ENCODE peak calls at places on chromosomes 3 and 15, in five cellular contexts. X, C, S, I and P are unnamed samples. For H3K4me1, the result is how much of the 10 kb centered on the place peaks cover.

GRCh38 chr3:64685331-64685799 is 2.4 kb downstream of the ADAMTS9 start:
- DNase-seq in X (no peak), C (peak), S (peak), I (peak), P (no peak)

GRCh38 chr3:101203411-101203810 is 117.0 kb downstream of the IMPG2 start:
- DNase-seq in X (no peak), C (peak), S (peak), I (no peak), P (no peak)

GRCh38 chr15:65421360-65422215 is 1.2 kb downstream of the IGDCC4 start:
- DNase-seq in X (peak), C (peak), S (peak), I (peak), P (no peak)

GRCh38 chr3:78887029-78887428 is 880.8 kb downstream of the ROBO1 start:
- DNase-seq in X (peak), C (peak), S (peak), I (no peak), P (no peak)

GRCh38 chr3:67329358-67329757 is 325.1 kb downstream of the SUCLG2 start:
- DNase-seq in X (peak), C (no peak), S (no peak), I (no peak), P (no peak)

GRCh38 chr3:156705761-156706631 is 31.6 kb downstream of the TIPARP start:
- DNase-seq in X (no peak), C (no peak), S (no peak), I (no peak), P (no peak)

GRCh38 chr15:74630284-74631086 is 14.8 kb downstream of the CLK3 start:
- DNase-seq in X (no peak), C (no peak), S (no peak), I (no peak), P (peak)

GRCh38 chr15:48811325-48811938 is 563 bp upstream of the CEP152 start:
- DNase-seq in X (no peak), C (no peak), S (peak), I (no peak), P (peak)

GRCh38 chr3:194521514-194522260 is 34.9 kb upstream of the ATP13A3 start:
- DNase-seq in X (peak), C (peak), S (peak), I (peak), P (no peak)

GRCh38 chr3:22977042-22977441 is 226.1 kb upstream of the UBE2E2 start:
- DNase-seq in X (no peak), C (no peak), S (no peak), I (no peak), P (no peak)

GRCh38 chr15:69526086-69526485 is 73.5 kb downstream of the RPLP1 start:
- DNase-seq in X (no peak), C (peak), S (no peak), I (peak), P (no peak)

GRCh38 chr3:14125193-14126016 is 553 bp downstream of the TMEM43 start:
- DNase-seq in X (peak), C (peak), S (peak), I (peak), P (peak)

GRCh38 chr3:57959407-57960173 is 48.6 kb upstream of the FLNB start:
- DNase-seq in X (peak), C (peak), S (peak), I (no peak), P (no peak)

GRCh38 chr15:43514241-43515057 is 3.0 kb upstream of the MAP1A start:
- DNase-seq in X (peak), C (peak), S (peak), I (peak), P (peak)

GRCh38 chr3:148233403-148233802 is 464.3 kb upstream of the AGTR1 start:
- DNase-seq in X (no peak), C (peak), S (peak), I (no peak), P (no peak)

GRCh38 chr15:57519806-57520205 is 71.9 kb upstream of the MYZAP start:
- DNase-seq in X (no peak), C (no peak), S (no peak), I (no peak), P (no peak)

GRCh38 chr3:75089831-75090230 is 475.4 kb upstream of the CNTN3 start:
- DNase-seq in X (no peak), C (no peak), S (no peak), I (no peak), P (no peak)

GRCh38 chr3:124557433-124558232 is 172.6 kb upstream of the UMPS start:
- DNase-seq in X (peak), C (peak), S (peak), I (no peak), P (no peak)

GRCh38 chr3:85495602-85496001 is 536.8 kb downstream of the CADM2 start:
- DNase-seq in X (no peak), C (no peak), S (no peak), I (no peak), P (no peak)

GRCh38 chr3:14989943-14990753 is 42.8 kb downstream of the NR2C2 start:
- DNase-seq in X (peak), C (peak), S (peak), I (no peak), P (no peak)

GRCh38 chr3:148856404-148856803 is 8.7 kb upstream of the CPA3 start:
- DNase-seq in X (no peak), C (no peak), S (no peak), I (no peak), P (no peak)

GRCh38 chr3:144142151-144142855 is 170.7 kb downstream of the DIPK2A start:
- DNase-seq in X (peak), C (peak), S (peak), I (no peak), P (no peak)
- H3K4me1 ChIP-seq in X (under half), C (under half), S (under half), I (under half), P (under half)

GRCh38 chr15:56286213-56286612 is 42.5 kb upstream of the RFX7 start:
- DNase-seq in X (peak), C (no peak), S (no peak), I (no peak), P (peak)
- H3K4me1 ChIP-seq in X (under half), C (under half), S (under half), I (under half), P (under half)

DNA sequence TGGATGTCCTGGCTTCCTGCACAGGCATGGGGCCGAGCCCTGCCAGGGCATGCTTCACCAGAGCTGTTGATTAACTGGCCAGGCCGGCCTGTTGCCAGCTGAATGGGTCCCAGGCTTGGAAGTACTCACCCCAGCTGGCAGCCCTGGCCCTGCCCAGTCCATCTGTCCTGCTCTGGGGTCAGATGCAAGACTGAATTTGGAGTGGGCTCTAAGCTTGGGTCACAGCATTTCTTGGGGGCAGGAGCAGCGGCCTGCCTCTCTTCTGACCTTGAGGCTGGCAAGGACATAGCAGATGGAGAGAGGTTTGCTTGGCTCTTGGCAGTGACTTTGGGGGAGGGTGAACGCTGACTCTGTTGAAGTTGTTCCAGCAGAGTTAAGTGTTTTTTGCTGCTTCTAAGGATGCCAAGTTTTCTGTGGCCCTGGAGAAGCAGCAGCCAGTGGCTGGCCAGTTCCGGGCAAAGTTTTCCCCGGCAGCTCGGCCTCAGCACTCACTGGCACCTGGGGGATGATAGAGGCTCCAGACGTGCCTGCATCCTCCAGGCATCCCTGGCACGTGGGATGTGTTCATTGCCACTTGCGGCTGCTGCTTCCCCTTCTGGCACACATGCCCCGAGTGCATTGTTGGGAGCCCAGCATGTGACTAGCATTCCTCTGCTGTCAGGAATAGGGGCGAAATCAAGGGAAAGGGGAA is 22.9 kb downstream of the PDIA5 start:
- DNase-seq in X (no peak), C (no peak), S (no peak), I (peak), P (no peak)
- H3K4me1 ChIP-seq in X (under half), C (under half), S (under half), I (under half), P (under half)

GRCh38 chr15:52653451-52653964 is 25.7 kb downstream of the ATOSA start:
- DNase-seq in X (peak), C (peak), S (peak), I (no peak), P (no peak)

GRCh38 chr15:52651868-52652267 is 27.3 kb downstream of the ATOSA start:
- DNase-seq in X (peak), C (peak), S (peak), I (peak), P (no peak)

GRCh38 chr15:52651114-52651513 is 28.1 kb downstream of the ATOSA start:
- DNase-seq in X (no peak), C (no peak), S (no peak), I (no peak), P (no peak)

GRCh38 chr15:52652286-52652685 is 26.9 kb downstream of the ATOSA start:
- DNase-seq in X (no peak), C (no peak), S (no peak), I (no peak), P (no peak)

GRCh38 chr15:52652984-52653383 is 26.2 kb downstream of the ATOSA start:
- DNase-seq in X (no peak), C (peak), S (peak), I (no peak), P (no peak)
- H3K4me1 ChIP-seq in X (under half), C (under half), S (under half), I (half or more), P (under half)

DNA sequence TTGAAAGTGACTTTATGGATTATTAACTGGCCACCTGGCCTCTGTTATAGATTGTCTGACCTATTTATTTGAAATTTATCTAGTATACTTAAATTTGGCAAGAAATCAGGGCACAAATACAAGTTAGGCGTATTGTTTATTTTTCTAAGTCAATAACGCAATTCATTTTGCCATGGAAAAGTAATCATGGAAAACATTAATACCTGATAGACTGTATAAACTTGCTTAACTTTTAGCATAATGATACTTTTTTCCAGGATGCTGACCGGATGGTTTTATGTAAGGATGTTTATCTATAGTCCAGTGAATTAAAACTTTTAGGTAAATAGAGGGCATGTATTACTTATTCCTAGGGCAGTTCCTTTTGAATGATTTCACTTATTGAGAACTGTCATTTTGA is 20.2 kb downstream of the FNDC3B start:
- DNase-seq in X (no peak), C (no peak), S (no peak), I (no peak), P (no peak)
- H3K4me1 ChIP-seq in X (under half), C (under half), S (under half), I (half or more), P (half or more)

GRCh38 chr3:50229490-50229889 is 6.5 kb upstream of the GNAI2 start:
- DNase-seq in X (no peak), C (no peak), S (no peak), I (no peak), P (no peak)

GRCh38 chr3:50230106-50230832 is 5.7 kb upstream of the GNAI2 start:
- DNase-seq in X (no peak), C (no peak), S (no peak), I (no peak), P (no peak)

GRCh38 chr3:50226888-50227389 is 9.1 kb upstream of the GNAI2 start:
- DNase-seq in X (peak), C (no peak), S (peak), I (no peak), P (peak)

GRCh38 chr3:50224639-50225038 is 11.4 kb upstream of the GNAI2 start:
- DNase-seq in X (no peak), C (no peak), S (no peak), I (no peak), P (no peak)

GRCh38 chr3:50227390-50228183 is 8.4 kb upstream of the GNAI2 start:
- DNase-seq in X (peak), C (peak), S (peak), I (peak), P (peak)
- H3K4me1 ChIP-seq in X (under half), C (under half), S (under half), I (under half), P (under half)

GRCh38 chr3:128780438-128780837 is 54.5 kb downstream of the RAB7A start:
- DNase-seq in X (no peak), C (no peak), S (no peak), I (no peak), P (no peak)

GRCh38 chr3:128770387-128770786 is 44.4 kb downstream of the RAB7A start:
- DNase-seq in X (no peak), C (no peak), S (no peak), I (no peak), P (no peak)

GRCh38 chr3:128775241-128775640 is 49.3 kb downstream of the RAB7A start:
- DNase-seq in X (no peak), C (no peak), S (no peak), I (no peak), P (no peak)

GRCh38 chr3:128781164-128781563 is 55.2 kb downstream of the RAB7A start:
- DNase-seq in X (no peak), C (no peak), S (no peak), I (no peak), P (no peak)

GRCh38 chr3:128775906-128776542 is 50.0 kb downstream of the RAB7A start:
- DNase-seq in X (no peak), C (peak), S (no peak), I (no peak), P (no peak)
- H3K4me1 ChIP-seq in X (under half), C (under half), S (under half), I (half or more), P (under half)

DNA sequence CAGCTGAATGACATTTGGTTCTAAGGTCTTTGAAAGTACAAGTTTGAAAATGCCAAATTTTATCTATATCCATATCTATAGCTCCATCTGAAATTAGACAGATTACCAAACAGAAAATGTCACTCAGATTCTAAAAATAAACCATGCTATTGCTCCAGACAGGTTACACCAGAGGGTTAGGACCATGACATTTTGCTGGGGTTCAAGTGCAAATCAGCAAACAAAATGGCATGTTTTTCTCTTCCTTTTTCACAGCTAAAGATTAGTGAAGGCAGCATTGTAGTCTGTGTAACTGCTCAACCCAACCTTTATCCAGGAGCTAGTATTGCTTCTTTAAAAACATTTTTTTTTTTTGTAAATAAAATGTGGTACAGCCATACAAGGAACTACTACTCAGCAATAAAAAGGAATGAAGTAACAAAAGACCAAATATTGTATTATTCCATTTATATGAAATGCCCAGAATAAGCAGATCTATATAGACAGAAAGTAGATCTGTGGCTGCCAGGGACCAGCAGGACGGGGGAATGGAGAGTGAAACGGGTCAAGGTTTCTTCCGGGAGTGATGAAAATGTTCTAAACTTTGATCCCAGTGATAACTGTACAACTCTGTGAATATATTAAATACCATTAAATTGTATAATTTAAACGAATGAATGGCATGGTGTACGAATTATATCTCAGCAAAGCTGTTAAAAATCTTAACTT is 18.2 kb downstream of the VGLL4 start:
- DNase-seq in X (no peak), C (no peak), S (no peak), I (no peak), P (no peak)
- H3K4me1 ChIP-seq in X (under half), C (under half), S (under half), I (half or more), P (under half)

GRCh38 chr3:49803464-49804140 is 541 bp downstream of the INKA1 start:
- DNase-seq in X (no peak), C (peak), S (peak), I (no peak), P (peak)
- H3K4me1 ChIP-seq in X (under half), C (under half), S (under half), I (under half), P (half or more)

DNA sequence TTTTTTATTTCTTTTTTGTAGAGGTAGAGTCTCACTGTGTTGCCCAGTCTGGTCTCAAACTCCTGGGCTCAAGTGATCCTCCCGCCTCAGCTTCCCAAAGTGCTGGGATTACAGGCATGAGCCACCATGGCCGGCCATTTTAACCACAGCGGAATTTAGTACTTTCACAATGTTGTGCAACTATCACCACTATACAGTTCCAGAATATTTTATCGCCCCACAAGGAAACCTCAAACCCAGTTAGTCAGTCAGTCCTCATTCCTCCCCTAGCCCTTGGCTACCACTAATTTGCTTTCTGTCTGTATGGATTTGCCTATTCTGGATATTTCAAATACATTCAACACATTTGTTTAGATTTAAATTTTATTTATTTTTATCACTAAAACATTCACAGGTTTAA is 15.5 kb upstream of the HOMER2 start:
- DNase-seq in X (no peak), C (peak), S (peak), I (no peak), P (no peak)
- H3K4me1 ChIP-seq in X (under half), C (under half), S (under half), I (under half), P (under half)